ENCODE peak calls at places on chromosome 1, in nine cellular contexts. One of them, this sample, is unnamed.

GRCh38 chr1:220313576-220313975 is 41.3 kb upstream of the RAB3GAP2 start:
- DNase-seq in heart right ventricle: no peak
- DNase-seq in lower lobe of right lung: no peak
- DNase-seq in astrocyte of the cerebellum: no peak
- DNase-seq in adipocyte: no peak
- DNase-seq in cardiac muscle cell: no peak
- DNase-seq in choroid plexus epithelial cell: no peak
- DNase-seq in ovary: no peak
- DNase-seq in OCI-LY7: no peak
- DNase-seq in this sample: no peak

GRCh38 chr1:213738658-213739057 is 249.1 kb upstream of the PROX1 start:
- DNase-seq in lower lobe of right lung: no peak
- DNase-seq in ovary: no peak
- DNase-seq in adipocyte: no peak
- DNase-seq in heart right ventricle: no peak
- DNase-seq in cardiac muscle cell: no peak
- DNase-seq in choroid plexus epithelial cell: no peak
- DNase-seq in OCI-LY7: no peak
- DNase-seq in astrocyte of the cerebellum: no peak
- DNase-seq in this sample: no peak

GRCh38 chr1:183493540-183494245 is 21.4 kb downstream of the SMG7 start:
- DNase-seq in heart right ventricle: no peak
- DNase-seq in choroid plexus epithelial cell: peak
- DNase-seq in astrocyte of the cerebellum: no peak
- DNase-seq in lower lobe of right lung: no peak
- DNase-seq in OCI-LY7: no peak
- DNase-seq in adipocyte: no peak
- DNase-seq in ovary: no peak
- DNase-seq in cardiac muscle cell: no peak
- DNase-seq in this sample: peak

GRCh38 chr1:214360525-214361164 is 79.7 kb downstream of the SMYD2 start:
- DNase-seq in lower lobe of right lung: no peak
- DNase-seq in ovary: no peak
- DNase-seq in astrocyte of the cerebellum: no peak
- DNase-seq in cardiac muscle cell: no peak
- DNase-seq in choroid plexus epithelial cell: no peak
- DNase-seq in OCI-LY7: no peak
- DNase-seq in heart right ventricle: no peak
- DNase-seq in adipocyte: no peak
- DNase-seq in this sample: no peak

GRCh38 chr1:11691302-11691914 is at the start of gene DRAXIN:
- DNase-seq in heart right ventricle: no peak
- DNase-seq in astrocyte of the cerebellum: no peak
- DNase-seq in adipocyte: peak
- DNase-seq in lower lobe of right lung: no peak
- DNase-seq in ovary: no peak
- DNase-seq in choroid plexus epithelial cell: no peak
- DNase-seq in OCI-LY7: no peak
- DNase-seq in cardiac muscle cell: peak
- DNase-seq in this sample: peak

GRCh38 chr1:180213401-180214177 is 16.5 kb upstream of the LHX4 start:
- DNase-seq in ovary: no peak
- DNase-seq in heart right ventricle: no peak
- DNase-seq in lower lobe of right lung: no peak
- DNase-seq in OCI-LY7: peak
- DNase-seq in astrocyte of the cerebellum: no peak
- DNase-seq in choroid plexus epithelial cell: no peak
- DNase-seq in cardiac muscle cell: no peak
- DNase-seq in adipocyte: no peak
- DNase-seq in this sample: peak

GRCh38 chr1:204084247-204084772 is 11.4 kb downstream of the SOX13 start:
- DNase-seq in cardiac muscle cell: peak
- DNase-seq in adipocyte: no peak
- DNase-seq in ovary: no peak
- DNase-seq in astrocyte of the cerebellum: no peak
- DNase-seq in heart right ventricle: no peak
- DNase-seq in lower lobe of right lung: peak
- DNase-seq in choroid plexus epithelial cell: no peak
- DNase-seq in OCI-LY7: peak
- DNase-seq in this sample: peak

GRCh38 chr1:14955402-14955801 is 198.1 kb upstream of the TMEM51 start:
- DNase-seq in adipocyte: no peak
- DNase-seq in OCI-LY7: no peak
- DNase-seq in lower lobe of right lung: no peak
- DNase-seq in cardiac muscle cell: no peak
- DNase-seq in choroid plexus epithelial cell: no peak
- DNase-seq in astrocyte of the cerebellum: no peak
- DNase-seq in ovary: no peak
- DNase-seq in heart right ventricle: no peak
- DNase-seq in this sample: no peak

GRCh38 chr1:151815716-151816327 is 10.6 kb upstream of the LINGO4 start:
- DNase-seq in adipocyte: no peak
- DNase-seq in astrocyte of the cerebellum: no peak
- DNase-seq in lower lobe of right lung: no peak
- DNase-seq in OCI-LY7: no peak
- DNase-seq in cardiac muscle cell: no peak
- DNase-seq in heart right ventricle: no peak
- DNase-seq in ovary: no peak
- DNase-seq in choroid plexus epithelial cell: no peak
- DNase-seq in this sample: no peak

GRCh38 chr1:110190282-110190929 is 19.7 kb upstream of the KCNC4 start:
- DNase-seq in choroid plexus epithelial cell: no peak
- DNase-seq in ovary: no peak
- DNase-seq in OCI-LY7: no peak
- DNase-seq in lower lobe of right lung: no peak
- DNase-seq in astrocyte of the cerebellum: no peak
- DNase-seq in adipocyte: no peak
- DNase-seq in heart right ventricle: peak
- DNase-seq in cardiac muscle cell: no peak
- DNase-seq in this sample: peak

DNA sequence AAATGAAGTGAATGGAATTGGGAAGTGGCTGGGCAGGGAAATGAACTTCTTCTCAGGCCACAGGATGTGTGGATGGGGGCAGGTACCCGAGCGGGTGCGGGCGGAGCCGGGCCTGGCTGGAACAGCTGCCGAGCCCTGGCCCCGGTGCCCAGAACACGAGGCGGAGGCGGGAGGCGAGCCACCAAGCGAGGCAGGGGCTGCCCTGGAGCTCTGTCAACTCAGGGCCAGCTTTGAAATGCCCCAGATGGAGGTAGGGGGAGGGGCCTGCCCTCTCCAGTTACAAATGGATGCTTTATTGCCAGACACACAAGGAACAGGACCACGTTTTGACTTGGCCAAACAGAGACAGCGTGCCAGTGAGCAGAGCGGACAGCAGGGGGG is 240.3 kb downstream of the SDCCAG8 start:
- DNase-seq in ovary: no peak
- DNase-seq in adipocyte: no peak
- DNase-seq in choroid plexus epithelial cell: no peak
- DNase-seq in cardiac muscle cell: no peak
- DNase-seq in lower lobe of right lung: no peak
- DNase-seq in heart right ventricle: no peak
- DNase-seq in OCI-LY7: no peak
- DNase-seq in astrocyte of the cerebellum: no peak
- DNase-seq in this sample: no peak
- H3K4me3 ChIP-seq in ovary: no peak
- H3K4me3 ChIP-seq in adipocyte: no peak
- H3K4me3 ChIP-seq in choroid plexus epithelial cell: no peak
- H3K4me3 ChIP-seq in cardiac muscle cell: no peak
- H3K4me3 ChIP-seq in lower lobe of right lung: peak
- H3K4me3 ChIP-seq in heart right ventricle: no peak
- H3K4me3 ChIP-seq in OCI-LY7: no peak
- H3K4me3 ChIP-seq in astrocyte of the cerebellum: no peak
- H3K4me3 ChIP-seq in this sample: no peak

GRCh38 chr1:66271904-66272254 is 262.1 kb upstream of the SGIP1 start:
- DNase-seq in heart right ventricle: peak
- DNase-seq in astrocyte of the cerebellum: no peak
- DNase-seq in choroid plexus epithelial cell: peak
- DNase-seq in cardiac muscle cell: no peak
- DNase-seq in ovary: peak
- DNase-seq in OCI-LY7: peak
- DNase-seq in adipocyte: peak
- DNase-seq in lower lobe of right lung: no peak
- DNase-seq in this sample: peak
- H3K4me3 ChIP-seq in heart right ventricle: peak
- H3K4me3 ChIP-seq in astrocyte of the cerebellum: no peak
- H3K4me3 ChIP-seq in choroid plexus epithelial cell: no peak
- H3K4me3 ChIP-seq in cardiac muscle cell: no peak
- H3K4me3 ChIP-seq in ovary: no peak
- H3K4me3 ChIP-seq in OCI-LY7: peak
- H3K4me3 ChIP-seq in adipocyte: peak
- H3K4me3 ChIP-seq in lower lobe of right lung: no peak
- H3K4me3 ChIP-seq in this sample: no peak

GRCh38 chr1:202159534-202160371 is 649 bp downstream of the PTPN7 start:
- DNase-seq in lower lobe of right lung: no peak
- DNase-seq in heart right ventricle: no peak
- DNase-seq in adipocyte: no peak
- DNase-seq in choroid plexus epithelial cell: no peak
- DNase-seq in astrocyte of the cerebellum: no peak
- DNase-seq in ovary: no peak
- DNase-seq in OCI-LY7: peak
- DNase-seq in cardiac muscle cell: no peak
- DNase-seq in this sample: no peak
- H3K4me3 ChIP-seq in lower lobe of right lung: peak
- H3K4me3 ChIP-seq in heart right ventricle: no peak
- H3K4me3 ChIP-seq in adipocyte: no peak
- H3K4me3 ChIP-seq in choroid plexus epithelial cell: no peak
- H3K4me3 ChIP-seq in astrocyte of the cerebellum: no peak
- H3K4me3 ChIP-seq in ovary: no peak
- H3K4me3 ChIP-seq in OCI-LY7: peak
- H3K4me3 ChIP-seq in cardiac muscle cell: no peak
- H3K4me3 ChIP-seq in this sample: no peak

DNA sequence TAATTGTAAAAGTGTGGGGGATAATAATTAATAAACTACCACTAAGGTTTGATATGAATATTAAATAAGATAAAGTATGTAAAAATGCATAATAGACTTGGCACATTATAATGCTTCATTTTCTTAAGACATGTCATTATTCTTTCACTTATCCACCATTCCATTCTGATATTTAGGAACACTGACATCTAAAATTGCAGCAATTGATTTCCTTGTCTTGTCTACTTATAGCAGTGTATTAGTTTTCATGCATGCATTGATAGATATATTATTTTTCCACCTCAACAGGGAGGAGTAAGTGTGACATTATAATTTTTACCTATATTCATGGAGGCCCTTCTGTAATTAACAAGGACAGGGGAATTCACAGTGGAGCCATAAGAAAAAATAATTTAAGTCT is 41.6 kb upstream of the RGS4 start:
- DNase-seq in lower lobe of right lung: no peak
- DNase-seq in adipocyte: no peak
- DNase-seq in choroid plexus epithelial cell: no peak
- DNase-seq in OCI-LY7: no peak
- DNase-seq in cardiac muscle cell: no peak
- DNase-seq in heart right ventricle: no peak
- DNase-seq in ovary: no peak
- DNase-seq in astrocyte of the cerebellum: no peak
- DNase-seq in this sample: no peak
- H3K4me3 ChIP-seq in lower lobe of right lung: no peak
- H3K4me3 ChIP-seq in adipocyte: no peak
- H3K4me3 ChIP-seq in choroid plexus epithelial cell: no peak
- H3K4me3 ChIP-seq in OCI-LY7: no peak
- H3K4me3 ChIP-seq in cardiac muscle cell: no peak
- H3K4me3 ChIP-seq in heart right ventricle: no peak
- H3K4me3 ChIP-seq in ovary: no peak
- H3K4me3 ChIP-seq in astrocyte of the cerebellum: no peak
- H3K4me3 ChIP-seq in this sample: no peak

DNA sequence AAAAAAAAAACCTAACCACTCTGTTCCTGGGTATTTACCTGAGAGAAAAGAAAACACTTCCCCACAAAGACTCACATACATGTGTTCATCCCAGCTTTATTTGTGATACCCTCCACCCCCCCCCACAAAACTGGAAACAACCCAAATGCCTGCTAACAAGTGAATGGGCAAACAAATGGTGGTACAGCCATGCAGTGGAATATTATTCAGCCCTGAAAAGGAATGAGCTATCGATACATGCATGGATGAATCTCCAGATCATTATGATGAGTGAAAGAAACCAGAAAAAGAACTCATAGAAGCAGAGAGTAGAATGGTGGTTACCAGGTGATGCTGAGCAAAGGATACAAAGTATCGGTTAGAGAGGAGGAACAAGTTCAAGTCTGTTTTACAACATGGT is 38.0 kb upstream of the UTS2 start:
- DNase-seq in choroid plexus epithelial cell: no peak
- DNase-seq in astrocyte of the cerebellum: no peak
- DNase-seq in adipocyte: no peak
- DNase-seq in lower lobe of right lung: no peak
- DNase-seq in cardiac muscle cell: no peak
- DNase-seq in OCI-LY7: no peak
- DNase-seq in ovary: no peak
- DNase-seq in heart right ventricle: no peak
- DNase-seq in this sample: no peak
- H3K4me3 ChIP-seq in choroid plexus epithelial cell: no peak
- H3K4me3 ChIP-seq in astrocyte of the cerebellum: no peak
- H3K4me3 ChIP-seq in adipocyte: no peak
- H3K4me3 ChIP-seq in lower lobe of right lung: no peak
- H3K4me3 ChIP-seq in cardiac muscle cell: no peak
- H3K4me3 ChIP-seq in OCI-LY7: no peak
- H3K4me3 ChIP-seq in ovary: no peak
- H3K4me3 ChIP-seq in heart right ventricle: no peak
- H3K4me3 ChIP-seq in this sample: no peak

GRCh38 chr1:9870572-9870971 is 39.5 kb downstream of the CTNNBIP1 start:
- DNase-seq in lower lobe of right lung: no peak
- DNase-seq in heart right ventricle: no peak
- DNase-seq in adipocyte: no peak
- DNase-seq in choroid plexus epithelial cell: no peak
- DNase-seq in cardiac muscle cell: no peak
- DNase-seq in astrocyte of the cerebellum: no peak
- DNase-seq in OCI-LY7: no peak
- DNase-seq in ovary: no peak
- DNase-seq in this sample: no peak
- H3K4me3 ChIP-seq in lower lobe of right lung: no peak
- H3K4me3 ChIP-seq in heart right ventricle: no peak
- H3K4me3 ChIP-seq in adipocyte: no peak
- H3K4me3 ChIP-seq in choroid plexus epithelial cell: no peak
- H3K4me3 ChIP-seq in cardiac muscle cell: no peak
- H3K4me3 ChIP-seq in astrocyte of the cerebellum: no peak
- H3K4me3 ChIP-seq in OCI-LY7: no peak
- H3K4me3 ChIP-seq in ovary: no peak
- H3K4me3 ChIP-seq in this sample: no peak

This sample was measured in MG63.